ENCODE peak calls at places on chromosome 6, in five cellular contexts. M is H9, W is neuronal stem cell, V is H1, T is trophoblast cell. F is an unnamed sample. For H3K79me1, the result is how much of the 10 kb centered on the place peaks cover.

GRCh38 chr6:139690007-139690406 is 315.6 kb upstream of the CITED2 start:
- DNase-seq in M (no peak), T (no peak), V (no peak), W (no peak), F (no peak)

GRCh38 chr6:28791002-28791383 is 132.8 kb downstream of the TRIM27 start:
- DNase-seq in T (no peak), W (no peak), M (no peak), V (no peak), F (peak)

GRCh38 chr6:157538163-157538562 is 157.2 kb downstream of the ZDHHC14 start:
- DNase-seq in T (no peak), V (no peak), W (no peak), M (no peak), F (no peak)

GRCh38 chr6:156402628-156403027 is 374.6 kb upstream of the ARID1B start:
- DNase-seq in V (no peak), W (no peak), T (no peak), M (no peak), F (no peak)

GRCh38 chr6:86500035-86500434 is 437.3 kb upstream of the HTR1E start:
- DNase-seq in V (no peak), W (no peak), T (peak), M (no peak), F (no peak)

GRCh38 chr6:145929037-145929633 is 35.0 kb downstream of the SHPRH start:
- DNase-seq in T (peak), M (no peak), V (no peak), W (peak), F (peak)

GRCh38 chr6:62285612-62286469 is at the start of gene KHDRBS2:
- DNase-seq in M (peak), W (peak), V (peak), T (no peak), F (peak)

GRCh38 chr6:33621396-33622388 is 570 bp downstream of the ITPR3 start:
- DNase-seq in M (peak), V (peak), T (no peak), W (no peak), F (peak)

GRCh38 chr6:36755435-36756348 is 58.1 kb downstream of the RAB44 start:
- DNase-seq in T (peak), M (no peak), W (no peak), V (no peak), F (peak)

GRCh38 chr6:169793408-169793807 is 42.0 kb downstream of the ERMARD start:
- DNase-seq in T (no peak), V (peak), W (no peak), M (peak), F (no peak)

GRCh38 chr6:137938770-137939379 is 71.8 kb downstream of the TNFAIP3 start:
- DNase-seq in M (no peak), V (no peak), T (no peak), W (no peak), F (no peak)

GRCh38 chr6:142943746-142944125 is 1.2 kb downstream of the HIVEP2 start:
- DNase-seq in W (peak), T (no peak), M (no peak), V (peak), F (peak)

GRCh38 chr6:125346926-125347563 is 45.3 kb upstream of the HDDC2 start:
- DNase-seq in M (no peak), V (no peak), T (no peak), W (no peak), F (no peak)

GRCh38 chr6:20773822-20774221 is 239.6 kb downstream of the CDKAL1 start:
- DNase-seq in V (no peak), W (no peak), T (no peak), M (no peak), F (no peak)

GRCh38 chr6:53566755-53567154 is 21.9 kb upstream of the GCLC start:
- DNase-seq in M (no peak), T (no peak), W (no peak), V (no peak), F (no peak)

GRCh38 chr6:104522533-104522932 is 337.2 kb downstream of the HACE1 start:
- DNase-seq in W (no peak), V (no peak), M (no peak), T (no peak), F (no peak)

GRCh38 chr6:6884193-6884627 is 223.6 kb upstream of the RREB1 start:
- DNase-seq in V (no peak), M (no peak), W (no peak), T (no peak), F (no peak)

GRCh38 chr6:11272491-11273192 is 40.2 kb upstream of the NEDD9 start:
- DNase-seq in T (no peak), M (no peak), V (no peak), W (no peak), F (peak)

GRCh38 chr6:23655502-23655901 is 470.5 kb upstream of the NRSN1 start:
- DNase-seq in V (no peak), T (no peak), W (no peak), M (no peak), F (no peak)

GRCh38 chr6:25417206-25417605 is 138.0 kb downstream of the CARMIL1 start:
- DNase-seq in T (peak), W (no peak), V (no peak), M (no peak), F (no peak)

GRCh38 chr6:25415274-25415673 is 136.1 kb downstream of the CARMIL1 start:
- DNase-seq in V (no peak), T (no peak), W (no peak), M (no peak), F (no peak)

GRCh38 chr6:25419879-25420278 is 140.7 kb downstream of the CARMIL1 start:
- DNase-seq in V (no peak), W (no peak), M (no peak), T (no peak), F (no peak)

GRCh38 chr6:25415701-25416100 is 136.5 kb downstream of the CARMIL1 start:
- DNase-seq in V (no peak), M (no peak), T (no peak), W (no peak), F (no peak)

DNA sequence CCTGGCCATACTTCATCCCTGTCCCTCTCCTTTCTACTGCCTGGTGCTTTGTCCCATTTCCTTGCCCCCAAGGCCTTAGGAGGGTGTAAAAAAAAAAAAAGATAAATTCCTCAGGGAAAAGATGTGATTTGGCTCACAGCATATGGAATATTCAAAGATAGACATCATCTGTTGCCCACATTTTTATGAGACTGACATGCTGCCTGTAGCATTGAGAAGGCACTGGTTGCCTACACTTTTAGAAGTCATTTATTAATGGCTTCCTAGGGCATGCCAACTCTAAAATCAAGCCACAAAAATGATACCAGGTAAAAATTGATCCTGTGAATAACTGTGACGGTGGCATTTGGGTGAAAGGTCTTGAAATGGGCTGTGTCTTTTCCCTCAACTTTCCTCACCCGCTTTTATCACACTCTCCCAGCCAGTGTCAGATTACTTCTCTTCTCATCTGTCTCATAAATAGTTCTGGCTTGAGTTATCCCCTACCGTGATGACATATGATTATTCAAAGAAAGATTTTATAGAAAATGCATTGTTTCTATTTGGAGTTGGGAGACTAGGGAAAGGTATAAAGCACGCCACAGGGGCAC is 139.4 kb downstream of the CARMIL1 start:
- DNase-seq in M (no peak), W (no peak), T (no peak), V (no peak), F (no peak)
- H2BK12ac ChIP-seq in M (no peak), W (no peak), T (no peak), V (no peak), F (no peak)

DNA sequence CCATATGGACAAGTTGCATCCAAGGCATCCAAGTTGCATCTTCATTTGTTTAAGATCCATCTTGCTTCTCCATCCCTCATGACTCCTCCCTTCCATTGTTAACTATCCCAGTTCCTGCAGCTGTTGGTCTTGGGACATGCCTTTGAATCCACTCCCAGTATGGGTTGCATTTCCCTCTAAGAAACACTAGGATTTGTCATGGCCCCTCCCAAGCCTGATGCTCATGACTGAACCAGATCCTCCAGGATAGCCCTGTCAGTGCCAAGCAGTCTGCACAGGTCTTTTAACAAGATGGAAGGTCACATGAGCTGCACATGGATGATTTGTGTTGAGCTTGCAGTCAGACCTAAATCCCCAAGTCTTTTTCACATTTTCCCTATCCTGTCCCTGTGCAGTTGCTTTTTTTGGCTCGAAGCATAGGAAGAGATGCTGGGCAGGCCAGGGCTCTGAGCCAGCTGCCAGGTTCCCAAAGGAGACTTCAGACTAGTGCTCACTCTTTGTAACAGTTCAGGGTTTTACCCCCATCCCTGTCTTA is 4.2 kb downstream of the PPP2R5D start:
- DNase-seq in M (no peak), T (no peak), V (no peak), W (no peak), F (no peak)
- H3K79me1 ChIP-seq in M (under half), T (under half), V (under half), W (under half), F (half or more)

DNA sequence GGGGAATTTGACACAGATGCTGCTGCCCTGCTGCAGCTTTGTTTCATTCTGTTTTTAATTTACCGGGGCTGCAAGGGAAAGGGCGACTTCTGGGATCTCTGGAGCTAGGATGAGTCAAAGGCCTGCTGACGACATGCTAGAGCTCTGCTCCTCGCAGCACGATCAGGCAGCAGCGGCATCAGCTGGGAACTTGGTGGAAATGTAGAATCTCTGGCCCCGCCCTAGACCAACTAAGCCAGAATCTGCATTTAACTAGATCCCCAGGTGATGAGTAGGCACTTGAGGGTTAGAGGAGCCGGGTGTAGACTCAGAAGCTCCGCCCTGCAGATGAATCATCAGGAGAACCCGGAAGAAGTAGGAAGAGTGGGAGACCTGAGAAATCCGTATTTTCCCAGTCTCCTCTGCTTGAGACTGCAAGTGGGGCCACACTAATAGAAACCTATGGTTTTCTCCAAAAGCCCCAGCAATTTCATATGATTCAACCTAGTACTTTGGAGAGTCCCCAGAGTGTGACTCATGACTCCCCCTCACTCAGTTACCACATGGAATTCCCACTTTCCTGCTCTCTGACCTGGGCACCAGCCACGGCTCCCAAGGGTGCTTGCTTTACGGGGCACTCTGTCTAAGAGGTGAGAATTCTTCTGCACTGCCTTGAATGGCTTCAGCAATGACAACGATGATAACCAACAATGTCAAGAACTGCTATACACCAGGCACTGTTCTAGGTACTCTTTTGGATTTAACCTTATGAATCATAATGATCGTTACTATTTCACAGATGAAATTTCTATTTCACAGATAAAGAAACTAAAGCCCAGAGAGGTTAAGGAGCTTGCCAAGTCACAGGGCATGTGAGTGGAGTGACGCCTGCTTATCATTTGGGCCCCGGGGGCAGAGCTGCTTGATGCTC is 18.1 kb downstream of the TUBB2B start:
- DNase-seq in M (peak), V (peak), W (no peak), T (peak), F (peak)
- H2BK12ac ChIP-seq in M (no peak), V (peak), W (no peak), T (no peak), F (no peak)

DNA sequence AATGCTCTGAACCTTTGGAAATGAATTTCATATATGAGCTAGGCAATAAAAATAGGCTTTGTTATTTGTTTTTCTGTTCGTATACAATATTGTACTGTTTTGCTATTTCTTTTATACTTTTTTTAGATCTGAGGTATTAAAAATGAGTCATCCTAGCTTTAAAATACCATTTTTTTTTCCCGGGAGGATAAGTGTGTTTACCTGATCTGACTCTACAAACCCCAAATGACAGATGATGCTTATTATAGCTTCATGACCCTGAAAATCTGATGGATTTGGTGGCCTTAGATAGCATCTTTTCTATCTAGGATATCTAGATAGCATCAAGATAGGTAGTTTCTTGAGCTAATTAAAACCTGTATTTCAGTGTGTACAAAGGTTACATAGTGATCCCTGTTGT is 206.4 kb downstream of the DTNBP1 start:
- DNase-seq in M (no peak), V (no peak), T (no peak), W (no peak), F (no peak)
- H3K79me1 ChIP-seq in M (under half), V (under half), T (under half), W (under half), F (under half)

GRCh38 chr6:25084508-25084833 is 148.7 kb upstream of the RIPOR2 start:
- DNase-seq in T (no peak), W (no peak), V (no peak), M (no peak), F (no peak)
- H2BK12ac ChIP-seq in T (no peak), W (no peak), V (no peak), M (no peak), F (no peak)

DNA sequence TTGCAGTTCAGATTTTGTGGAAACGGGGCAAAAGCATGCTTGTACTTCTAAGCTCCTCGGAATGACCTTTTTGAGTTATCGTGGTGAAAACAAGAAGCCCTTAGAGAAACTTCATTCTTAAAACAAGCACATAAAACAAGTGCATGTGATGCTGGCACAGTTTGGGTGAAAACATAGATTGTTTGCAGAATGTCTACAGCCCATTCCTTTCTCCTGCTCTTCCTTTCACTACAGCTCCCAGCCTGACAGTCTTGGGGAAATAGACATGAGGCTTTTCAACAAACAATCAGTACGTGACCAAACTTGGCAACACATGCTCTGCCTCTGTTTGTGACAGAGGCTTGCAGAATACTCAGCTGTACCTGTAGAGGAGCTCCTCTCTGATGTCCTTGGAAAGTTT is 321.5 kb downstream of the ZFAND3 start:
- DNase-seq in M (no peak), T (no peak), V (no peak), W (no peak), F (no peak)
- H3K79me1 ChIP-seq in M (under half), T (under half), V (under half), W (under half), F (half or more)

GRCh38 chr6:109445382-109445781 is 4.9 kb downstream of the SMPD2 start:
- DNase-seq in W (no peak), M (no peak), T (no peak), V (no peak), F (no peak)
- H2BK12ac ChIP-seq in W (no peak), M (no peak), T (no peak), V (no peak), F (no peak)

GRCh38 chr6:87791485-87791884 is 89.5 kb upstream of the AKIRIN2 start:
- DNase-seq in W (no peak), T (no peak), V (no peak), M (no peak), F (no peak)

GRCh38 chr6:87791029-87791428 is 89.0 kb upstream of the AKIRIN2 start:
- DNase-seq in V (no peak), M (no peak), W (no peak), T (no peak), F (peak)

GRCh38 chr6:87789900-87790290 is 87.9 kb upstream of the AKIRIN2 start:
- DNase-seq in M (no peak), W (no peak), T (no peak), V (no peak), F (no peak)

GRCh38 chr6:87793340-87793739 is 91.3 kb upstream of the AKIRIN2 start:
- DNase-seq in T (no peak), W (no peak), M (no peak), V (no peak), F (peak)

DNA sequence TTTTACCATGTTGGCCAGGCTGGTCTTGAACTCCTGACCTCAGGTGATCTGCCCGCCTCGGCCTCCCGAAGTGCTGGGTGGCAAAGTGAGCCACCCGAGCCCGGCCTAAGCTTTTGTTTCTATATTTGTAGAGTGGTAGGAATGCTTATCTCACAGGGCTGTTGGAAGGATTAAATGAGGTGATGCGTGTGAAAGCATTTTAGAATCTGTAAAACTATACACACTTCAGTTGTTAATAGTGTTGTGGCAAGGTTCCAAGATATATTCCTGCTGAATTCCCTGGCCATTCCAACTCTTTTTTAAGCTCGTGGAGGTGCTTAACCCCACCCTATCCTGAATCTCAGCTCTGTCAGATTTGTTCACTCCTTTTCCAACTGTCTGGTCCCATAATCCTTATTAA is 89.9 kb upstream of the AKIRIN2 start:
- DNase-seq in W (no peak), V (no peak), M (no peak), T (no peak), F (no peak)
- H3K79me1 ChIP-seq in W (under half), V (under half), M (under half), T (under half), F (under half)

F was measured in mesenchymal stem cell.